ENCODE peak calls at places on chromosomes 5 and 9, in six cellular contexts. A is caudate nucleus, I is ACHN, Z is left kidney, E is colonic mucosa, F is AG04449. V is an unnamed sample.

GRCh38 chr5:62779010-62779422 is 200.4 kb downstream of the LRRC70 start:
- DNase-seq in A (no peak), I (peak; percentile 65), Z (peak; percentile 84), E (peak; percentile 20), F (peak; percentile 14), V (peak; percentile 45)

GRCh38 chr5:42993516-42994284 is 46.4 kb downstream of the ANXA2R start:
- DNase-seq in A (no peak), I (no peak), Z (peak; percentile 47), E (peak; percentile 35), F (no peak), V (peak; percentile 59)

GRCh38 chr5:78504726-78505431 is 143.7 kb downstream of the LHFPL2 start:
- DNase-seq in A (peak; percentile 81), I (peak; percentile 75), Z (peak; percentile 82), E (peak; percentile 66), F (peak; percentile 95), V (peak; percentile 60)

GRCh38 chr9:96556701-96557461 is 62.8 kb downstream of the CDC14B start:
- DNase-seq in A (peak; percentile 49), I (no peak), Z (no peak), E (no peak), F (no peak), V (peak; percentile 9)

GRCh38 chr5:138111937-138112336 is 27.3 kb downstream of the NME5 start:
- DNase-seq in A (no peak), I (peak; percentile 38), Z (no peak), E (no peak), F (no peak), V (no peak)

GRCh38 chr9:6109986-6110385 is 94.6 kb upstream of the RANBP6 start:
- DNase-seq in A (no peak), I (no peak), Z (no peak), E (no peak), F (no peak), V (no peak)

GRCh38 chr9:123390337-123391135 is 34.5 kb downstream of the CRB2 start:
- DNase-seq in A (no peak), I (no peak), Z (no peak), E (no peak), F (no peak), V (no peak)

GRCh38 chr5:167261309-167262100 is 1029.9 kb upstream of the WWC1 start:
- DNase-seq in A (no peak), I (peak; percentile 20), Z (no peak), E (no peak), F (no peak), V (no peak)

GRCh38 chr9:33623658-33624586 is 99.9 kb downstream of the ANKRD18B start:
- DNase-seq in A (peak; percentile 51), I (peak; percentile 67), Z (peak; percentile 84), E (peak; percentile 67), F (no peak), V (peak; percentile 88)

GRCh38 chr9:124477211-124478013 is 27.2 kb downstream of the ADGRD2 start:
- DNase-seq in A (no peak), I (no peak), Z (no peak), E (no peak), F (no peak), V (peak; percentile 61)

GRCh38 chr5:29229461-29229860 is 1964.0 kb upstream of the CDH6 start:
- DNase-seq in A (no peak), I (no peak), Z (no peak), E (no peak), F (no peak), V (no peak)

GRCh38 chr5:178460598-178461425 is 129.4 kb downstream of the COL23A1 start:
- DNase-seq in A (peak; percentile 57), I (peak; percentile 68), Z (peak; percentile 88), E (peak; percentile 77), F (no peak), V (peak; percentile 85)

GRCh38 chr9:132472199-132472598 is 62.2 kb downstream of the CFAP77 start:
- DNase-seq in A (no peak), I (no peak), Z (no peak), E (no peak), F (no peak), V (no peak)

GRCh38 chr9:108056805-108057386 is 567.3 kb upstream of the KLF4 start:
- DNase-seq in A (no peak), I (peak; percentile 71), Z (no peak), E (no peak), F (no peak), V (no peak)

GRCh38 chr5:15966066-15966640 is 213.4 kb downstream of the MARCHF11 start:
- DNase-seq in A (no peak), I (no peak), Z (no peak), E (no peak), F (no peak), V (no peak)

GRCh38 chr9:73426226-73426625 is 274.6 kb downstream of the ANXA1 start:
- DNase-seq in A (no peak), I (no peak), Z (no peak), E (no peak), F (no peak), V (peak; percentile 84)

GRCh38 chr5:132493241-132493640 is 2.7 kb upstream of the IRF1 start:
- DNase-seq in A (no peak), I (no peak), Z (no peak), E (peak; percentile 16), F (no peak), V (no peak)

GRCh38 chr9:92650839-92651621 is 18.9 kb downstream of the IPPK start:
- DNase-seq in A (no peak), I (no peak), Z (no peak), E (no peak), F (no peak), V (no peak)

V was measured in retina.